ENCODE peak calls at places on chromosomes 5 and 9, in seven cellular contexts. V is CD8-positive, alpha-beta memory T cell; B is ascending aorta; N is cardiac muscle cell; J is heart right ventricle; U is heart left ventricle; K is GM23338. F is an unnamed sample.

GRCh38 chr9:38316166-38316765 is 76.2 kb upstream of the ALDH1B1 start:
- DNase-seq in N (no peak), B (no peak), J (no peak), U (no peak), V (no peak), K (no peak), F (no peak)

GRCh38 chr9:36029765-36030528 is 6.8 kb upstream of the RECK start:
- DNase-seq in N (no peak), J (no peak), V (no peak), K (no peak), B (no peak), U (no peak), F (no peak)

GRCh38 chr9:127177682-127178265 is 55.3 kb upstream of the ANGPTL2 start:
- DNase-seq in K (no peak), U (no peak), N (no peak), B (no peak), V (no peak), J (no peak), F (no peak)

GRCh38 chr9:120412425-120412951 is 167.5 kb downstream of the CDK5RAP2 start:
- DNase-seq in B (no peak), U (no peak), N (no peak), K (peak; percentile 58), J (no peak), V (no peak), F (no peak)

GRCh38 chr5:163677092-163677491 is 171.7 kb downstream of the MAT2B start:
- DNase-seq in K (no peak), U (no peak), N (no peak), V (no peak), J (no peak), B (no peak), F (no peak)

GRCh38 chr9:126379661-126380365 is 53.2 kb downstream of the MVB12B start:
- DNase-seq in K (no peak), J (no peak), U (no peak), B (no peak), V (no peak), N (no peak), F (no peak)

GRCh38 chr5:17216974-17217325 is 481 bp upstream of the BASP1 start:
- DNase-seq in N (peak; percentile 78), B (no peak), K (peak; percentile 74), U (no peak), V (no peak), J (no peak), F (peak; percentile 31)

GRCh38 chr9:2749485-2749884 is 32.2 kb downstream of the KCNV2 start:
- DNase-seq in B (no peak), N (no peak), V (no peak), J (no peak), K (no peak), U (no peak), F (no peak)

GRCh38 chr9:127931092-127931881 is 710 bp upstream of the PIP5KL1 start:
- DNase-seq in N (no peak), U (no peak), V (no peak), B (no peak), K (peak; percentile 69), J (no peak), F (no peak)

GRCh38 chr5:40381676-40382363 is 297.9 kb upstream of the PTGER4 start:
- DNase-seq in K (no peak), N (no peak), B (no peak), V (no peak), U (no peak), J (no peak), F (no peak)

GRCh38 chr5:132704875-132705274 is 31.1 kb downstream of the IL4 start:
- DNase-seq in J (no peak), K (no peak), U (no peak), B (no peak), V (no peak), N (no peak), F (no peak)

GRCh38 chr5:39543335-39543734 is 118.6 kb upstream of the DAB2 start:
- DNase-seq in U (no peak), N (no peak), K (no peak), V (no peak), B (no peak), J (no peak), F (no peak)

GRCh38 chr5:136963521-136963920 is 535.6 kb downstream of the SPOCK1 start:
- DNase-seq in J (no peak), B (no peak), N (no peak), U (no peak), K (no peak), V (no peak), F (no peak)

GRCh38 chr9:99134893-99135341 is 30.0 kb downstream of the TGFBR1 start:
- DNase-seq in B (no peak), N (no peak), J (no peak), V (no peak), K (no peak), U (no peak), F (no peak)

GRCh38 chr9:130343445-130343918 is 77.9 kb downstream of the HMCN2 start:
- DNase-seq in B (no peak), U (no peak), V (no peak), K (peak; percentile 82), J (no peak), N (peak; percentile 45), F (no peak)

GRCh38 chr5:102270036-102270435 is 26.0 kb downstream of the SLCO4C1 start:
- DNase-seq in K (no peak), V (no peak), U (no peak), N (no peak), B (no peak), J (no peak), F (no peak)

GRCh38 chr9:90444609-90445008 is 198.0 kb downstream of the DIRAS2 start:
- DNase-seq in N (no peak), J (no peak), B (no peak), K (no peak), U (no peak), V (no peak), F (no peak)

GRCh38 chr5:121296357-121296756 is 555.3 kb upstream of the FTMT start:
- DNase-seq in N (no peak), V (no peak), K (no peak), U (no peak), B (no peak), J (no peak), F (no peak)

GRCh38 chr5:172868924-172869565 is 35.0 kb downstream of the ERGIC1 start:
- DNase-seq in V (no peak), B (peak; percentile 83), U (peak; percentile 91), J (peak; percentile 80), N (no peak), K (no peak), F (peak; percentile 86)

GRCh38 chr9:71819115-71819739 is 50.9 kb upstream of the CEMIP2 start:
- DNase-seq in B (no peak), U (no peak), K (peak; percentile 59), V (peak; percentile 25), N (peak; percentile 56), J (no peak), F (no peak)

GRCh38 chr9:116243708-116244107 is 90.1 kb downstream of the PAPPA start:
- DNase-seq in B (no peak), J (no peak), U (no peak), N (no peak), V (no peak), K (no peak), F (no peak)

GRCh38 chr9:101995231-101995630 is 256.8 kb upstream of the GRIN3A start:
- DNase-seq in N (no peak), U (no peak), V (no peak), B (no peak), K (no peak), J (no peak), F (no peak)

GRCh38 chr9:17272510-17272909 is 137.7 kb downstream of the CNTLN start:
- DNase-seq in B (no peak), U (no peak), J (no peak), N (no peak), K (no peak), V (no peak), F (no peak)

GRCh38 chr9:16884952-16885513 is 14.6 kb upstream of the BNC2 start:
- DNase-seq in J (no peak), B (no peak), V (no peak), K (no peak), N (no peak), U (no peak), F (no peak)

GRCh38 chr9:107684224-107684623 is 194.7 kb upstream of the KLF4 start:
- DNase-seq in N (no peak), K (no peak), J (no peak), V (no peak), B (no peak), U (no peak), F (no peak)

GRCh38 chr9:6999788-7000187 is 242.0 kb downstream of the KDM4C start:
- DNase-seq in N (no peak), J (no peak), B (no peak), V (no peak), U (no peak), K (no peak), F (no peak)

GRCh38 chr5:98259595-98259994 is 513.9 kb upstream of the RGMB start:
- DNase-seq in U (no peak), B (no peak), K (no peak), V (no peak), J (no peak), N (no peak), F (no peak)

DNA sequence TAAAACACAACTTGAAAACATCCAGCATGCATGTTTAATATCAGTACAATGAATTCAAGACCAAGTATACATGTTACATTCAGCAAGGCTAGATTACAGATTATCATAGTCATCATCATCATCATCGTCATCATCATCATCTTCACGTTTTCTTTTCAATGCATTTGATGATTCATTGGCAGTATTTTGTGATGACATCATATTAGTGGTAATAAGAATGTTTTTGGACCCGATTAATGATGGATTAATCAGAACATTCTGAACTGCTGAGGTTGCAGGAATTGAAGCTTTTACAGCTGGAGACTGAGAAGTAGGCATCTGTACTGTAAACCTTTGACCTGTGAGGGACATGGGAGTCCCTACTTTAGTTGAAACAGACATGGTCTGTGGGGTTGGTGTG is 4.5 kb downstream of the AK6 start:
- DNase-seq in U (no peak), J (no peak), B (no peak), N (no peak), K (no peak), V (no peak), F (no peak)
- H3K27ac ChIP-seq in U (no peak overlapping the region), J (no peak overlapping the region), B (no peak overlapping the region), N (no peak overlapping the region), K (no peak overlapping the region), V (no peak overlapping the region), F (no peak overlapping the region)

GRCh38 chr9:136393531-136393930 is 6.4 kb downstream of the SNAPC4 start:
- DNase-seq in J (no peak), V (no peak), B (no peak), U (no peak), K (no peak), N (no peak), F (no peak)
- H3K36me3 ChIP-seq in J (peaks cover 86% of the 10 kb centered on the region), V (peaks cover 27% of the 10 kb centered on the region), B (peaks cover 78% of the 10 kb centered on the region), U (peaks cover 83% of the 10 kb centered on the region), K (peaks cover 17% of the 10 kb centered on the region), N (peaks cover 23% of the 10 kb centered on the region), F (peaks cover 57% of the 10 kb centered on the region)

GRCh38 chr5:135039526-135040296 is 5.7 kb upstream of the PITX1 start:
- DNase-seq in V (no peak), K (peak; percentile 79), U (no peak), N (peak; percentile 38), J (no peak), B (no peak), F (no peak)
- H3K27ac ChIP-seq in V (no peak overlapping the region), K (no peak overlapping the region), U (no peak overlapping the region), N (no peak overlapping the region), J (no peak overlapping the region), B (no peak overlapping the region), F (no peak overlapping the region)

DNA sequence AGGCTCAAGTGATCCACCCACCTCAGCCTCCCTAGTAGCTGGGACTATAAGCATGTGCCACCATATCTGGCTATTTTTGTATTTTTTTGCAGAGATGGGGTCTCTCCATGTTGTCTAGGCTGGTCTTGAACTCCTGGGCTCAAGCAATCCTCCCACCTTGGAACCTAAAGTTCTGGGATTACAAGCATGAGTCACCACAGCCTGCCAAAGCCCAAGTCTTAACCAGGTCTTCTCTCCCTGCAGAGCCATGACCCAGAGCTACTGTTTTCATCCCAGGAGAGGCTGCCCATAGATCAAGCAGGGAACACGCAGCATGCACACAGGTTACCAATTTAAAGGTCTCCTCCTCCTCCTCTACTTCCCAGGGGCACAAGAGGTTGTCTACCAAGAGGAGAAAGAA is 29.7 kb downstream of the PCDHGC5 start:
- DNase-seq in N (no peak), V (no peak), U (no peak), K (no peak), J (no peak), B (no peak), F (no peak)
- H3K36me3 ChIP-seq in N (no peaks in the 10 kb centered on the region), V (peaks cover 73% of the 10 kb centered on the region), U (peaks cover 22% of the 10 kb centered on the region), K (peaks cover 27% of the 10 kb centered on the region), J (peaks cover 17% of the 10 kb centered on the region), B (peaks cover 22% of the 10 kb centered on the region), F (no peaks in the 10 kb centered on the region)